ENCODE peak calls at places on chromosomes 2 and 18, in eight cellular contexts. One of them, this sample, is unnamed.

GRCh38 chr2:60433021-60433596 is 120.3 kb downstream of the BCL11A start:
- DNase-seq in A673: no peak
- DNase-seq in OCI-LY7: no peak
- DNase-seq in spleen: no peak
- DNase-seq in right atrium auricular region: no peak
- DNase-seq in neural progenitor cell: no peak
- DNase-seq in Panc1: no peak
- DNase-seq in IMR-90: no peak
- DNase-seq in this sample: no peak

GRCh38 chr2:9008951-9009664 is 5.6 kb upstream of the MBOAT2 start:
- DNase-seq in right atrium auricular region: no peak
- DNase-seq in Panc1: no peak
- DNase-seq in IMR-90: no peak
- DNase-seq in A673: no peak
- DNase-seq in neural progenitor cell: no peak
- DNase-seq in spleen: no peak
- DNase-seq in OCI-LY7: no peak
- DNase-seq in this sample: no peak

GRCh38 chr18:49178736-49179135 is 228.0 kb upstream of the SMAD7 start:
- DNase-seq in neural progenitor cell: peak; percentile 28
- DNase-seq in OCI-LY7: peak; percentile 13
- DNase-seq in right atrium auricular region: no peak
- DNase-seq in IMR-90: peak; percentile 23
- DNase-seq in Panc1: no peak
- DNase-seq in A673: peak; percentile 35
- DNase-seq in spleen: no peak
- DNase-seq in this sample: no peak

GRCh38 chr2:228447266-228447915 is 265.9 kb upstream of the SPHKAP start:
- DNase-seq in Panc1: no peak
- DNase-seq in right atrium auricular region: no peak
- DNase-seq in neural progenitor cell: no peak
- DNase-seq in spleen: no peak
- DNase-seq in IMR-90: no peak
- DNase-seq in OCI-LY7: no peak
- DNase-seq in A673: no peak
- DNase-seq in this sample: no peak

GRCh38 chr2:234950730-234951385 is 959 bp upstream of the SH3BP4 start:
- DNase-seq in right atrium auricular region: no peak
- DNase-seq in spleen: peak; percentile 67
- DNase-seq in neural progenitor cell: peak; percentile 54
- DNase-seq in Panc1: no peak
- DNase-seq in A673: no peak
- DNase-seq in OCI-LY7: no peak
- DNase-seq in IMR-90: peak; percentile 64
- DNase-seq in this sample: no peak

GRCh38 chr2:149573760-149574159 is 13.8 kb downstream of the MMADHC start:
- DNase-seq in neural progenitor cell: no peak
- DNase-seq in A673: peak; percentile 22
- DNase-seq in right atrium auricular region: no peak
- DNase-seq in Panc1: no peak
- DNase-seq in IMR-90: peak; percentile 48
- DNase-seq in OCI-LY7: no peak
- DNase-seq in spleen: no peak
- DNase-seq in this sample: no peak

GRCh38 chr2:11072550-11072949 is 82.7 kb upstream of the SLC66A3 start:
- DNase-seq in neural progenitor cell: no peak
- DNase-seq in A673: no peak
- DNase-seq in right atrium auricular region: no peak
- DNase-seq in spleen: no peak
- DNase-seq in Panc1: no peak
- DNase-seq in OCI-LY7: no peak
- DNase-seq in IMR-90: no peak
- DNase-seq in this sample: peak; percentile 24

GRCh38 chr18:66495844-66496243 is 108.0 kb downstream of the CDH19 start:
- DNase-seq in neural progenitor cell: peak; percentile 87
- DNase-seq in Panc1: no peak
- DNase-seq in OCI-LY7: peak; percentile 1
- DNase-seq in right atrium auricular region: no peak
- DNase-seq in IMR-90: no peak
- DNase-seq in A673: peak; percentile 76
- DNase-seq in spleen: no peak
- DNase-seq in this sample: no peak

GRCh38 chr2:232325324-232326273 is 53.0 kb upstream of the ALPP start:
- DNase-seq in neural progenitor cell: peak; percentile 62
- DNase-seq in Panc1: no peak
- DNase-seq in IMR-90: peak; percentile 12
- DNase-seq in A673: peak; percentile 58
- DNase-seq in spleen: peak; percentile 92
- DNase-seq in right atrium auricular region: no peak
- DNase-seq in OCI-LY7: peak; percentile 27
- DNase-seq in this sample: peak; percentile 70

GRCh38 chr18:46732201-46732600 is 24.7 kb downstream of the ST8SIA5 start:
- DNase-seq in OCI-LY7: no peak
- DNase-seq in spleen: no peak
- DNase-seq in neural progenitor cell: no peak
- DNase-seq in right atrium auricular region: no peak
- DNase-seq in IMR-90: no peak
- DNase-seq in Panc1: no peak
- DNase-seq in A673: no peak
- DNase-seq in this sample: peak; percentile 55

GRCh38 chr2:48715042-48715899 is 40.3 kb downstream of the LHCGR start:
- DNase-seq in spleen: no peak
- DNase-seq in OCI-LY7: no peak
- DNase-seq in Panc1: no peak
- DNase-seq in neural progenitor cell: no peak
- DNase-seq in right atrium auricular region: peak; percentile 65
- DNase-seq in A673: no peak
- DNase-seq in IMR-90: peak; percentile 96
- DNase-seq in this sample: no peak

GRCh38 chr2:238761802-238762373 is 86.0 kb upstream of the TWIST2 start:
- DNase-seq in neural progenitor cell: peak; percentile 73
- DNase-seq in OCI-LY7: no peak
- DNase-seq in right atrium auricular region: no peak
- DNase-seq in IMR-90: peak; percentile 32
- DNase-seq in spleen: no peak
- DNase-seq in Panc1: no peak
- DNase-seq in A673: peak; percentile 22
- DNase-seq in this sample: no peak

GRCh38 chr2:162073776-162074578 is at the start of gene DPP4:
- DNase-seq in Panc1: no peak
- DNase-seq in spleen: peak; percentile 87
- DNase-seq in neural progenitor cell: peak; percentile 70
- DNase-seq in OCI-LY7: no peak
- DNase-seq in A673: peak; percentile 19
- DNase-seq in IMR-90: peak; percentile 22
- DNase-seq in right atrium auricular region: no peak
- DNase-seq in this sample: no peak
- TF ChIP-seq CTCF in Panc1: no peak
- TF ChIP-seq CTCF in spleen: no peak
- TF ChIP-seq CTCF in neural progenitor cell: peak; percentile 12
- TF ChIP-seq CTCF in OCI-LY7: no peak
- TF ChIP-seq CTCF in A673: no peak
- TF ChIP-seq CTCF in IMR-90: no peak
- TF ChIP-seq CTCF in right atrium auricular region: no peak
- TF ChIP-seq CTCF in this sample: no peak

GRCh38 chr2:197708331-197708730 is 3.2 kb downstream of the MARS2 start:
- DNase-seq in IMR-90: peak; percentile 80
- DNase-seq in A673: no peak
- DNase-seq in neural progenitor cell: no peak
- DNase-seq in right atrium auricular region: no peak
- DNase-seq in OCI-LY7: no peak
- DNase-seq in spleen: no peak
- DNase-seq in Panc1: no peak
- DNase-seq in this sample: no peak

GRCh38 chr2:197707316-197708213 is 2.4 kb downstream of the MARS2 start:
- DNase-seq in Panc1: no peak
- DNase-seq in IMR-90: peak; percentile 74
- DNase-seq in neural progenitor cell: peak; percentile 63
- DNase-seq in right atrium auricular region: no peak
- DNase-seq in A673: peak; percentile 71
- DNase-seq in OCI-LY7: peak; percentile 62
- DNase-seq in spleen: no peak
- DNase-seq in this sample: no peak

GRCh38 chr2:197705912-197706838 is 1.0 kb downstream of the MARS2 start:
- DNase-seq in A673: peak; percentile 11
- DNase-seq in neural progenitor cell: peak; percentile 18
- DNase-seq in OCI-LY7: peak; percentile 74
- DNase-seq in spleen: peak; percentile 75
- DNase-seq in right atrium auricular region: peak; percentile 61
- DNase-seq in Panc1: no peak
- DNase-seq in IMR-90: peak; percentile 11
- DNase-seq in this sample: peak; percentile 77

GRCh38 chr2:197705143-197705911 is at the start of gene MARS2:
- DNase-seq in A673: peak; percentile 95
- DNase-seq in OCI-LY7: peak; percentile 95
- DNase-seq in Panc1: peak; percentile 43
- DNase-seq in neural progenitor cell: peak; percentile 98
- DNase-seq in IMR-90: peak; percentile 88
- DNase-seq in spleen: peak; percentile 97
- DNase-seq in right atrium auricular region: peak; percentile 93
- DNase-seq in this sample: peak; percentile 92

DNA sequence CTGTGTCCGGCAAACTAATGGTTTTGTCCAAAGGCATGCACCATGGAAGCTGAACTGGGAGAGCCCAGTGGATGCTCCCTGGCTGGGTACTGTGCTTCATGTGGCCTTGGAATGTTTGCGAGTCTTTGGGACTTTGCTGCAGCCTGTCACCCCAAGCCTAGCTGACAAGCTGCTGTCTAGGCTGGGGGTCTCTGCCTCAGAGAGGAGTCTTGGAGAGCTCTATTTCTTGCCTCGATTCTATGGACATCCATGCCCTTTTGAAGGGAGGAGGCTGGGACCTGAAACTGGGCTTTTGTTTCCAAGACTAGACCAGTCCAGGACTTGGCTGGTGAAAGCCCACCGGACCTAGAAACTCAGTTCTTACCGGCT is 1.7 kb downstream of the MARS2 start:
- DNase-seq in spleen: no peak
- DNase-seq in IMR-90: no peak
- DNase-seq in right atrium auricular region: no peak
- DNase-seq in OCI-LY7: no peak
- DNase-seq in Panc1: no peak
- DNase-seq in neural progenitor cell: peak; percentile 31
- DNase-seq in A673: no peak
- DNase-seq in this sample: no peak
- H3K4me3 ChIP-seq in spleen: peak overlapping the region; percentile 99
- H3K4me3 ChIP-seq in IMR-90: peak overlapping the region; percentile 99
- H3K4me3 ChIP-seq in right atrium auricular region: peak overlapping the region; percentile 76
- H3K4me3 ChIP-seq in OCI-LY7: peak overlapping the region; percentile 90
- H3K4me3 ChIP-seq in Panc1: peak overlapping the region; percentile 94
- H3K4me3 ChIP-seq in neural progenitor cell: peak overlapping the region; percentile 67
- H3K4me3 ChIP-seq in A673: peak overlapping the region; percentile 95
- H3K4me3 ChIP-seq in this sample: peak overlapping the region; percentile 79

GRCh38 chr2:161245671-161246070 is 62.6 kb upstream of the PSMD14 start:
- DNase-seq in neural progenitor cell: no peak
- DNase-seq in Panc1: no peak
- DNase-seq in right atrium auricular region: no peak
- DNase-seq in A673: no peak
- DNase-seq in IMR-90: no peak
- DNase-seq in spleen: no peak
- DNase-seq in OCI-LY7: no peak
- DNase-seq in this sample: no peak

GRCh38 chr2:161243873-161244272 is 64.4 kb upstream of the PSMD14 start:
- DNase-seq in spleen: no peak
- DNase-seq in IMR-90: no peak
- DNase-seq in neural progenitor cell: no peak
- DNase-seq in right atrium auricular region: no peak
- DNase-seq in A673: no peak
- DNase-seq in Panc1: no peak
- DNase-seq in OCI-LY7: peak; percentile 40
- DNase-seq in this sample: no peak

GRCh38 chr2:161243312-161243711 is 64.9 kb upstream of the PSMD14 start:
- DNase-seq in OCI-LY7: peak; percentile 68
- DNase-seq in A673: no peak
- DNase-seq in neural progenitor cell: peak; percentile 31
- DNase-seq in right atrium auricular region: no peak
- DNase-seq in spleen: no peak
- DNase-seq in Panc1: no peak
- DNase-seq in IMR-90: no peak
- DNase-seq in this sample: no peak

GRCh38 chr2:161246301-161246700 is 61.9 kb upstream of the PSMD14 start:
- DNase-seq in A673: peak; percentile 51
- DNase-seq in IMR-90: no peak
- DNase-seq in OCI-LY7: no peak
- DNase-seq in right atrium auricular region: no peak
- DNase-seq in spleen: no peak
- DNase-seq in neural progenitor cell: peak; percentile 41
- DNase-seq in Panc1: no peak
- DNase-seq in this sample: no peak

DNA sequence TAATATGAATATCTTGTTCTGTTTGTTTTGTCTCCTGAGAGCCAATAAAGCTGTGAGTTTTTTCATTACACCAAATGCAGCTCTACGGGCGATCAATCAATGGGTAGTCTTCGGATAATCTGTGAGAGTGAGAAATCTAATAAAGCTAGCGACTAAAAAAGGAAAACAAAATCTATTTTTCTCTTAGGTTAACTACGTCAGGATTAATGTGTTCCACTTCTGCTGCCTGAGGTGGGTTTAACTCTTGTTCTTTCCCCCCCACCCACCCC is 63.1 kb upstream of the PSMD14 start:
- DNase-seq in A673: no peak
- DNase-seq in OCI-LY7: no peak
- DNase-seq in right atrium auricular region: no peak
- DNase-seq in spleen: no peak
- DNase-seq in neural progenitor cell: no peak
- DNase-seq in Panc1: no peak
- DNase-seq in IMR-90: no peak
- DNase-seq in this sample: no peak
- H3K27ac ChIP-seq in A673: no peak overlapping the region
- H3K27ac ChIP-seq in OCI-LY7: peak overlapping the region; percentile 65
- H3K27ac ChIP-seq in right atrium auricular region: no peak overlapping the region
- H3K27ac ChIP-seq in spleen: no peak overlapping the region
- H3K27ac ChIP-seq in neural progenitor cell: no peak overlapping the region
- H3K27ac ChIP-seq in Panc1: no peak overlapping the region
- H3K27ac ChIP-seq in IMR-90: no peak overlapping the region
- H3K27ac ChIP-seq in this sample: no peak overlapping the region

GRCh38 chr18:12121175-12122095 is 27.8 kb downstream of the ANKRD62 start:
- DNase-seq in neural progenitor cell: peak; percentile 64
- DNase-seq in OCI-LY7: no peak
- DNase-seq in Panc1: no peak
- DNase-seq in right atrium auricular region: no peak
- DNase-seq in IMR-90: peak; percentile 1
- DNase-seq in spleen: no peak
- DNase-seq in A673: peak; percentile 10
- DNase-seq in this sample: no peak
- TF ChIP-seq CTCF in neural progenitor cell: peak; percentile 55
- TF ChIP-seq CTCF in OCI-LY7: peak; percentile 43
- TF ChIP-seq CTCF in Panc1: peak; percentile 66
- TF ChIP-seq CTCF in right atrium auricular region: no peak
- TF ChIP-seq CTCF in IMR-90: peak; percentile 20
- TF ChIP-seq CTCF in spleen: no peak
- TF ChIP-seq CTCF in A673: peak; percentile 36
- TF ChIP-seq CTCF in this sample: no peak

This sample was measured in coronary artery.